ENCODE peak calls at places on chromosomes 12 and 14, in six cellular contexts. P is fibroblast of mammary gland, S is HL-60, I is right lobe of liver, L is endodermal cell, G is tibial artery. Q is an unnamed sample.

GRCh38 chr12:16324772-16325171 is 22.7 kb upstream of the MGST1 start:
- DNase-seq in P (no peak), S (no peak), I (no peak), L (no peak), G (no peak), Q (no peak)

GRCh38 chr12:102992720-102993119 is 35.2 kb downstream of the ASCL1 start:
- DNase-seq in P (no peak), S (no peak), I (no peak), L (no peak), G (no peak), Q (no peak)

GRCh38 chr14:98931911-98932310 is 340.1 kb downstream of the BCL11B start:
- DNase-seq in P (no peak), S (no peak), I (no peak), L (no peak), G (no peak), Q (no peak)

GRCh38 chr12:119829439-119829838 is 47.7 kb downstream of the CIT start:
- DNase-seq in P (no peak), S (no peak), I (no peak), L (no peak), G (no peak), Q (peak)

GRCh38 chr12:63292476-63293228 is 141.7 kb upstream of the AVPR1A start:
- DNase-seq in P (no peak), S (no peak), I (no peak), L (no peak), G (no peak), Q (no peak)

GRCh38 chr12:116556356-116556952 is 2.7 kb upstream of the MAP1LC3B2 start:
- DNase-seq in P (no peak), S (no peak), I (no peak), L (no peak), G (no peak), Q (no peak)

GRCh38 chr14:21536395-21537087 is 10.4 kb upstream of the SALL2 start:
- DNase-seq in P (no peak), S (no peak), I (no peak), L (peak), G (no peak), Q (no peak)

GRCh38 chr12:67797769-67798168 is 149.2 kb downstream of the DYRK2 start:
- DNase-seq in P (no peak), S (no peak), I (no peak), L (no peak), G (no peak), Q (no peak)

GRCh38 chr14:99246536-99247083 is 25.4 kb downstream of the BCL11B start:
- DNase-seq in P (no peak), S (no peak), I (no peak), L (peak), G (no peak), Q (no peak)

GRCh38 chr12:122022393-122023338 is 982 bp downstream of the BCL7A start:
- DNase-seq in P (no peak), S (no peak), I (peak), L (peak), G (peak), Q (peak)

GRCh38 chr14:34619399-34619920 is 10.5 kb downstream of the SNX6 start:
- DNase-seq in P (no peak), S (peak), I (no peak), L (peak), G (no peak), Q (no peak)

GRCh38 chr12:119229837-119230236 is 51.1 kb downstream of the HSPB8 start:
- DNase-seq in P (peak), S (no peak), I (no peak), L (peak), G (no peak), Q (no peak)

GRCh38 chr12:6843118-6843902 is 2.6 kb downstream of the GNB3 start:
- DNase-seq in P (no peak), S (no peak), I (no peak), L (peak), G (no peak), Q (no peak)
- TF ChIP-seq CTCF in P (no peak), S (no peak), I (no peak), L (peak), G (no peak), Q (no peak)

GRCh38 chr12:109385339-109386078 is 37.8 kb downstream of the MYO1H start:
- DNase-seq in P (peak), S (no peak), I (no peak), L (peak), G (no peak), Q (peak)
- TF ChIP-seq CTCF in P (peak), S (peak), I (peak), L (peak), G (peak), Q (peak)

GRCh38 chr12:66066071-66066928 is 64.2 kb downstream of the LLPH start:
- DNase-seq in P (peak), S (no peak), I (no peak), L (peak), G (no peak), Q (no peak)
- TF ChIP-seq CTCF in P (no peak), S (no peak), I (no peak), L (peak), G (no peak), Q (no peak)

DNA sequence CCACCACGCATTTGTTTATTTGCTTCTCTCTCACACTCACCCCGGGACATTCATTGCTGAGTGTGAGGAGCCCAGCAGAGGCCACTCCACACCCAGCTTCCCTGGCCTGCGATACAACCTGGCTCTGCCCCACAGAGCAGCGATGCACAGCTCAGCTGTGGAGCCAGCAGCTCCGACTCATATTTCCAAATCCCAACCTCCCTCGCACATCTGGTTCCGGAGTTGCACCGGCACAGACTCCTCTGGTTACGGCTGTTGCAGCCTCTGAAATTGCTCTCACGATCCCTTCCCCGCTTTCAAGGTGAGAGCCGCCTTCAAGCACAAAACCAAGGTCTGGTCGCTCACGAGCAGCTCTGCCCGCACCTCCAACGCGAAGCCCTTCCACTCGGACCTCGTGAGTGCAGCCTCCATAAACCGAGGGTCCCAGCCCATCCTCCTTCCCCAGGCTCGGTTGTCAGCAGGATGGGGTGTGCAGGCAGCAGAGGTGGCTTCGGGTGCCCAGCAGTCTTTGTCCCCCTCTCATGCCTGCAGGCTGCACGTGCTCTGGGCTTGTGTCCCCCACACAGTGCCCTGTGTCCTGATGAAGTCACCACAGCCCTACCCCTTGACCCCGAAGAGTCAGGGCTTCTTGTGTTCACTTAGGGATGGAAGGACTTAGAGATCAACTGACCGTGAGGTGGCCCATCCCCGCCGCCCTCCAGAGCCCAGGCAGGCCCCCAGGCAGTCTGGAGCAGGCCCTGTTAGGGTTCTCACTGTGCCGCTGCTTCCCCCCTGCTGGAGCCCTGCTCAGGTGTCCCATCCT is 184.3 kb downstream of the ADGRD1 start:
- DNase-seq in P (peak), S (no peak), I (no peak), L (peak), G (no peak), Q (no peak)
- TF ChIP-seq CTCF in P (no peak), S (no peak), I (no peak), L (peak), G (no peak), Q (no peak)

GRCh38 chr12:47377414-47378221 is 297.9 kb upstream of the AMIGO2 start:
- DNase-seq in P (peak), S (no peak), I (peak), L (no peak), G (peak), Q (no peak)
- TF ChIP-seq CTCF in P (no peak), S (no peak), I (no peak), L (no peak), G (no peak), Q (no peak)

Q was measured in GM20000.